ENCODE peak calls at places on chromosomes 2 and 18, in five cellular contexts. One of them, this sample, is unnamed.

GRCh38 chr18:75247601-75248421 is 37.2 kb downstream of the TSHZ1 start:
- DNase-seq in gastrocnemius medialis: no peak
- DNase-seq in IMR-90: peak; percentile 65
- DNase-seq in adrenal gland: no peak
- DNase-seq in prostate gland: no peak
- DNase-seq in this sample: no peak

GRCh38 chr2:227597993-227598392 is 700 bp upstream of the SCYGR2 start:
- DNase-seq in gastrocnemius medialis: no peak
- DNase-seq in IMR-90: no peak
- DNase-seq in adrenal gland: no peak
- DNase-seq in prostate gland: no peak
- DNase-seq in this sample: no peak

GRCh38 chr2:128782411-128783192 is 463.9 kb upstream of the HS6ST1 start:
- DNase-seq in gastrocnemius medialis: no peak
- DNase-seq in IMR-90: no peak
- DNase-seq in adrenal gland: no peak
- DNase-seq in prostate gland: no peak
- DNase-seq in this sample: no peak

GRCh38 chr2:200351815-200352214 is 45.3 kb downstream of the SPATS2L start:
- DNase-seq in gastrocnemius medialis: no peak
- DNase-seq in IMR-90: peak; percentile 35
- DNase-seq in adrenal gland: no peak
- DNase-seq in prostate gland: peak; percentile 21
- DNase-seq in this sample: no peak

GRCh38 chr18:31072175-31072574 is 29.6 kb upstream of the DSC3 start:
- DNase-seq in gastrocnemius medialis: no peak
- DNase-seq in IMR-90: no peak
- DNase-seq in adrenal gland: no peak
- DNase-seq in prostate gland: no peak
- DNase-seq in this sample: no peak

GRCh38 chr2:44906972-44907371 is 34.5 kb upstream of the SIX3 start:
- DNase-seq in gastrocnemius medialis: no peak
- DNase-seq in IMR-90: no peak
- DNase-seq in adrenal gland: no peak
- DNase-seq in prostate gland: no peak
- DNase-seq in this sample: no peak

GRCh38 chr2:1854747-1855146 is 110.4 kb upstream of the PXDN start:
- DNase-seq in gastrocnemius medialis: no peak
- DNase-seq in IMR-90: peak; percentile 11
- DNase-seq in adrenal gland: no peak
- DNase-seq in prostate gland: no peak
- DNase-seq in this sample: no peak

GRCh38 chr2:48719480-48720177 is 35.9 kb downstream of the LHCGR start:
- DNase-seq in gastrocnemius medialis: no peak
- DNase-seq in IMR-90: no peak
- DNase-seq in adrenal gland: no peak
- DNase-seq in prostate gland: no peak
- DNase-seq in this sample: no peak

GRCh38 chr2:191195021-191195420 is 44.2 kb upstream of the STAT4 start:
- DNase-seq in gastrocnemius medialis: no peak
- DNase-seq in IMR-90: peak; percentile 18
- DNase-seq in adrenal gland: no peak
- DNase-seq in prostate gland: no peak
- DNase-seq in this sample: no peak

GRCh38 chr2:191202209-191202721 is 42.9 kb upstream of the MYO1B start:
- DNase-seq in gastrocnemius medialis: no peak
- DNase-seq in IMR-90: peak; percentile 89
- DNase-seq in adrenal gland: no peak
- DNase-seq in prostate gland: no peak
- DNase-seq in this sample: peak; percentile 15

GRCh38 chr2:191199929-191200328 is 45.3 kb upstream of the MYO1B start:
- DNase-seq in gastrocnemius medialis: no peak
- DNase-seq in IMR-90: no peak
- DNase-seq in adrenal gland: no peak
- DNase-seq in prostate gland: no peak
- DNase-seq in this sample: no peak

GRCh38 chr2:191200910-191201309 is 44.3 kb upstream of the MYO1B start:
- DNase-seq in gastrocnemius medialis: no peak
- DNase-seq in IMR-90: no peak
- DNase-seq in adrenal gland: no peak
- DNase-seq in prostate gland: no peak
- DNase-seq in this sample: no peak

DNA sequence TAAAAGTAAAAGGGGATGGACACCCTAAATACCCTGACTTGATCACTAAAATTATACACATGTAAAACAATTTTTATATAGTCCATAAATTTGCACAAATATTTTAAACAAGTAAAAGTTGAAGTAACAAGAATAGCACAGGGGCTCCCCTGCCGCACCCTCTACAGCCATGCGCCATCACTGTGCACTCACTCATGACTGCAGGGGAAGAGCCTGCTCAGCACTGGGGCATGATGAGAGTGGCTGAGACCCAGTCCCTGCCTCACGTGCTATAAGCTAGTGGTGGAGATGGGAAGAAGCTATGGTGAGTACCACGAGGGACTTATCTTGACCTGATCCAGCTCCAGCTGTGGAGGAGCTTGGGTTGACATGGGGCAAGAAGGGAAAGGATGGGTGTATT is 46.9 kb upstream of the MYO1B start:
- DNase-seq in gastrocnemius medialis: no peak
- DNase-seq in IMR-90: no peak
- DNase-seq in adrenal gland: no peak
- DNase-seq in prostate gland: no peak
- DNase-seq in this sample: no peak
- TF ChIP-seq POLR2A in gastrocnemius medialis: no peak
- TF ChIP-seq POLR2A in IMR-90: no peak
- TF ChIP-seq POLR2A in adrenal gland: no peak
- TF ChIP-seq POLR2A in prostate gland: no peak
- TF ChIP-seq POLR2A in this sample: no peak

GRCh38 chr18:80145191-80145799 is 36.2 kb downstream of the ADNP2 start:
- DNase-seq in gastrocnemius medialis: no peak
- DNase-seq in IMR-90: peak; percentile 52
- DNase-seq in adrenal gland: no peak
- DNase-seq in prostate gland: no peak
- DNase-seq in this sample: no peak

GRCh38 chr18:80147037-80147417 is 38.0 kb downstream of the ADNP2 start:
- DNase-seq in gastrocnemius medialis: no peak
- DNase-seq in IMR-90: no peak
- DNase-seq in adrenal gland: no peak
- DNase-seq in prostate gland: no peak
- DNase-seq in this sample: no peak

GRCh38 chr18:80149667-80150066 is 40.6 kb downstream of the ADNP2 start:
- DNase-seq in gastrocnemius medialis: no peak
- DNase-seq in IMR-90: no peak
- DNase-seq in adrenal gland: no peak
- DNase-seq in prostate gland: no peak
- DNase-seq in this sample: no peak

GRCh38 chr18:80148316-80149199 is 39.5 kb downstream of the ADNP2 start:
- DNase-seq in gastrocnemius medialis: no peak
- DNase-seq in IMR-90: no peak
- DNase-seq in adrenal gland: no peak
- DNase-seq in prostate gland: peak; percentile 20
- DNase-seq in this sample: no peak

DNA sequence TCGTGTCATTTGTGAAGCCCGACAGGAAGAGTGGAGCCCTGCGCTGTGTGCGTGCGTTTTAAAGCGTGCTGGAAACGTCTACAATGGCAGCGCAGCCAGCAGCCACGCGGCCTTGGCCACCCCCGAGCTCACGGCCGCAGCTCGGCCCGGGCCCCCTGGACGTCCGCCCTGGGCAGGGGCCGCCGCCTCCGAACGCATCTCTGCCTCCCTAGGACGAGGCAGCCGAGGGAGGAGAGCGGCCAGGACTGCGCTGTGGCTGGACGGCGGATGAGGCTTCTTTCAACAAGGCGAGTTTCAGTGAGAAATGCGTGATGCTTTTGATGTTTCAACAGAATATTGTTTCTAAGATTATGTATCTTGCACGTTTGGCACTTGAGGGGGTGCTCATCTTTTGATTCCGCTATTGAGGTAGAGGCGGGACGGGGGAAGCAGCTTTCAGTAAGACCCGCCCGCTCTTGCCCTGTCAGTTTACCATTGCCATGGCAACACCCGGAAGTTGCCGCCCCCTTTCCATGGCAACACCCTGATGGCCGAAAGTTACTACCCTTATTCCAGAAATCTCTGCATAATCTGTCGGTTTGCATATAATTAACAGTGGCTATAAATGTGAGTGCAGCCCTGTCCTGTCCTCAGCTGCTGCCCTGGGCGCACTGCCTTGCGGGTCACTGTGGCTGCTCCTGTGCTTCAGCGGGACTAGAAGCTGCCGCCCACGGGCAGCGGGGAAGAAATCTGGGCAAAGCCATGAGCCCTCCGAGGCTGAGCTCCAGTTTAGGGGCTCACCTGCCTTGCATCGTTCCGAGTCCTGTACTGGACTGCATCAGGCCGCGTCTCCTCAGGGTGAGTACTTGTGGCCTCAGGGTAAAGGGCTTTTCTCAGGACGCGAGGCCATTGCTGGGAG is 38.6 kb downstream of the ADNP2 start:
- DNase-seq in gastrocnemius medialis: peak; percentile 66
- DNase-seq in IMR-90: peak; percentile 72
- DNase-seq in adrenal gland: peak; percentile 91
- DNase-seq in prostate gland: peak; percentile 93
- DNase-seq in this sample: no peak
- TF ChIP-seq POLR2A in gastrocnemius medialis: peak; percentile 29
- TF ChIP-seq POLR2A in IMR-90: no peak
- TF ChIP-seq POLR2A in adrenal gland: peak; percentile 42
- TF ChIP-seq POLR2A in prostate gland: peak; percentile 24
- TF ChIP-seq POLR2A in this sample: peak; percentile 61

GRCh38 chr2:150674283-150674682 is 186.8 kb upstream of the RND3 start:
- DNase-seq in gastrocnemius medialis: no peak
- DNase-seq in IMR-90: peak; percentile 70
- DNase-seq in adrenal gland: no peak
- DNase-seq in prostate gland: no peak
- DNase-seq in this sample: no peak

GRCh38 chr2:150676747-150677382 is 189.4 kb upstream of the RND3 start:
- DNase-seq in gastrocnemius medialis: no peak
- DNase-seq in IMR-90: no peak
- DNase-seq in adrenal gland: no peak
- DNase-seq in prostate gland: no peak
- DNase-seq in this sample: no peak

GRCh38 chr2:150675807-150676206 is 188.3 kb upstream of the RND3 start:
- DNase-seq in gastrocnemius medialis: no peak
- DNase-seq in IMR-90: no peak
- DNase-seq in adrenal gland: no peak
- DNase-seq in prostate gland: no peak
- DNase-seq in this sample: no peak

GRCh38 chr2:150669492-150669891 is 182.0 kb upstream of the RND3 start:
- DNase-seq in gastrocnemius medialis: no peak
- DNase-seq in IMR-90: no peak
- DNase-seq in adrenal gland: no peak
- DNase-seq in prostate gland: no peak
- DNase-seq in this sample: no peak

DNA sequence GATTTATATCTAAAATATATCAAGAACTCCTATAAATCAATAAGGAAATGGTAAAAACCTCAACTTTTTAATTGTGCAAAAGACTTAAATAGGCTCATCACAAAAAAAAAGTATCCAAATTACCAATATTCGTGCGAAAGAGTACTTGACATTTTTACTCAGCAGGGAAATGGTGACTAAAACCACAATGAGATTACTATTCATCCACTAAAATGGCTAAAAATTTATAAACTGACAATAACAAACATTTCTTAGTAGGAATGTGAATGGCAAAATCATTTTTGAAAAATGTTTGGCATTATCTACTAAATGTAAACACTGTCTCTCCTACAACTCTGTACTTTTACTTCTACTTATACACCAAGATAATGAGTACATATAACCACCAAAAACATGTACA is 184.8 kb upstream of the RND3 start:
- DNase-seq in gastrocnemius medialis: no peak
- DNase-seq in IMR-90: peak; percentile 54
- DNase-seq in adrenal gland: no peak
- DNase-seq in prostate gland: no peak
- DNase-seq in this sample: no peak
- TF ChIP-seq POLR2A in gastrocnemius medialis: no peak
- TF ChIP-seq POLR2A in IMR-90: no peak
- TF ChIP-seq POLR2A in adrenal gland: no peak
- TF ChIP-seq POLR2A in prostate gland: no peak
- TF ChIP-seq POLR2A in this sample: no peak

DNA sequence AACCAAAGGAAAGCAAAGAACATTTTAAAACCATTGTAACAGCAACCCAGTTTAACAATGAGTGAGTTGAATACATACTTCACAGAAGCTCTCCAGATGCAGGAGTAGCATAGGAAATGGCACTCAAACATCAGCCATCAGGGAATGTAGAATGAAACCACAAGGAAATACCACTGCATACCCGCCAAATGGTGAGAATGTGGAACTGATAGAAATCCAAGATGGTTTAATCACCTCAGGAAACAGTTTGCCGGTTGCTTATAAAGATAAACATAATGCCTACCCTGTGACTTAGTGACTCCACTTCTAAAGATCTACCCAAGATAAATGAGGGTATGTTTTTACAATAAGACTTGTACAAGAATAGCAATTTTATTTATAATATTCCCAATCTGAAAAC is 132.0 kb downstream of the GALNT1 start:
- DNase-seq in gastrocnemius medialis: no peak
- DNase-seq in IMR-90: peak; percentile 39
- DNase-seq in adrenal gland: no peak
- DNase-seq in prostate gland: no peak
- DNase-seq in this sample: no peak
- TF ChIP-seq POLR2A in gastrocnemius medialis: no peak
- TF ChIP-seq POLR2A in IMR-90: no peak
- TF ChIP-seq POLR2A in adrenal gland: no peak
- TF ChIP-seq POLR2A in prostate gland: no peak
- TF ChIP-seq POLR2A in this sample: no peak

GRCh38 chr2:172782506-172783090 is 47.0 kb downstream of the RAPGEF4 start:
- DNase-seq in gastrocnemius medialis: no peak
- DNase-seq in IMR-90: peak; percentile 31
- DNase-seq in adrenal gland: no peak
- DNase-seq in prostate gland: no peak
- DNase-seq in this sample: no peak
- TF ChIP-seq POLR2A in gastrocnemius medialis: no peak
- TF ChIP-seq POLR2A in IMR-90: no peak
- TF ChIP-seq POLR2A in adrenal gland: no peak
- TF ChIP-seq POLR2A in prostate gland: no peak
- TF ChIP-seq POLR2A in this sample: no peak

DNA sequence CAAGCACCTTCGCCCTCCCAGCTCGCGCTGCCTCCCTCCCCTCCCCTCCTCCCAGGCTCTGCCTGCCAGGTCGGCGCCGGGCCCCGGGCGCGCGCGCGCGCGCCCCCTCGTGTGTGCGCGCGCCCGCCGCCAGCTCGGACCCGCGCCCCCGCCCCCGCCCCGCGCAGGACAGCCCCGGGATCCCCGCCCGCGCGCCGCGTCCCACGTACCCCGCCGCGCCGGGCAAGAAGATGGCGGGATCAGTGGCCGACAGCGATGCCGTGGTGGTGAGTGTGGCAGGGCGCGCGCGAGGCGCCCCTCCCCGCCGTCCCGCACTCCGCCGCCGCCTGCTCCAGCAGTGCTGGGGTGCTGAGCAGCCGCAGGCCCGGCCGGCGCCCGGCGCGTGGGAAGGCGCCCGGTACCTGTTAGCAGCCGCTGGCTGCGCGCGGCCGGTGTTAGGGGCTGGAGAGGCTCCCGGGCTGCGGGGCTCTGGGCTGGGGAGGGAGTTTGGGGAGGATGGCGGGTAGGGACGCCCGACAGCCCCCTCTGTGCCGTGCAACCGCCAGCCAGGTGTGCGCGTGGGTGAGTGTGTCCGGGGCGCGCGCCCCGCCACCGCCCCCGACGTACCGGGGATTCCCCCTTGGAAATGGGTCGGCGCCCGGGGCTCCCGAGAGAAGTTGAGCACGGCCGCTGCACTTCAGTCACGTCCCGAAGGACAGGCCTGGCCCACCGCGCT is 511 bp downstream of the LGALSL start:
- DNase-seq in gastrocnemius medialis: peak; percentile 20
- DNase-seq in IMR-90: peak; percentile 36
- DNase-seq in adrenal gland: peak; percentile 33
- DNase-seq in prostate gland: peak; percentile 63
- DNase-seq in this sample: peak; percentile 68
- TF ChIP-seq POLR2A in gastrocnemius medialis: no peak
- TF ChIP-seq POLR2A in IMR-90: no peak
- TF ChIP-seq POLR2A in adrenal gland: no peak
- TF ChIP-seq POLR2A in prostate gland: no peak
- TF ChIP-seq POLR2A in this sample: peak; percentile 15